ENCODE peak calls at places on chromosomes 7 and 10, in seven cellular contexts. Q, X, L, M, F, J and C are unnamed samples.

GRCh38 chr10:74799840-74800239 is 26.6 kb upstream of the KAT6B start:
- DNase-seq in M (no peak), F (peak; percentile 94), X (no peak), J (peak; percentile 57), Q (peak; percentile 81), L (no peak), C (no peak)

GRCh38 chr10:15472008-15472407 is 100.9 kb upstream of the FAM171A1 start:
- DNase-seq in L (no peak), J (no peak), F (no peak), M (no peak), Q (no peak), X (no peak), C (no peak)

GRCh38 chr7:99244942-99245341 is 27.7 kb upstream of the MYH16 start:
- DNase-seq in Q (peak; percentile 62), L (no peak), J (no peak), F (peak; percentile 31), M (no peak), X (no peak), C (no peak)

GRCh38 chr10:43026039-43026973 is 50.6 kb upstream of the RET start:
- DNase-seq in L (no peak), F (no peak), J (no peak), Q (peak; percentile 4), X (peak; percentile 34), M (peak; percentile 81), C (no peak)

GRCh38 chr7:69825031-69825681 is 226.9 kb downstream of the AUTS2 start:
- DNase-seq in F (no peak), M (no peak), Q (no peak), L (no peak), J (no peak), X (no peak), C (no peak)

GRCh38 chr10:48419714-48420113 is 113.2 kb downstream of the MAPK8 start:
- DNase-seq in L (no peak), J (no peak), X (no peak), Q (no peak), F (no peak), M (no peak), C (no peak)

GRCh38 chr10:125982256-125982948 is 86.0 kb downstream of the FANK1 start:
- DNase-seq in F (peak; percentile 83), L (peak; percentile 71), Q (peak; percentile 54), X (no peak), M (peak; percentile 88), J (peak; percentile 9), C (no peak)

GRCh38 chr10:61600389-61600788 is 62.3 kb upstream of the CABCOCO1 start:
- DNase-seq in M (no peak), J (no peak), F (no peak), Q (no peak), X (no peak), L (no peak), C (no peak)

GRCh38 chr10:110561292-110561691 is 6.2 kb upstream of the SMC3 start:
- DNase-seq in Q (no peak), X (no peak), L (no peak), F (no peak), M (no peak), J (no peak), C (no peak)

GRCh38 chr7:35285799-35286198 is 31.9 kb upstream of the TBX20 start:
- DNase-seq in F (no peak), M (no peak), L (no peak), X (no peak), J (no peak), Q (no peak), C (no peak)

GRCh38 chr7:73622909-73623797 is 1.2 kb downstream of the MLXIPL start:
- DNase-seq in X (peak; percentile 84), F (no peak), L (peak; percentile 57), Q (no peak), M (peak; percentile 96), J (peak; percentile 21), C (peak; percentile 54)

GRCh38 chr10:24917979-24918378 is 34.4 kb downstream of the PRTFDC1 start:
- DNase-seq in M (no peak), L (no peak), X (no peak), F (no peak), Q (no peak), J (no peak), C (no peak)

GRCh38 chr10:74231375-74231774 is 80.4 kb downstream of the ADK start:
- DNase-seq in L (no peak), M (no peak), F (peak; percentile 37), J (no peak), Q (peak; percentile 46), X (no peak), C (no peak)

GRCh38 chr7:105224884-105225651 is 163.7 kb downstream of the SRPK2 start:
- DNase-seq in X (no peak), L (peak; percentile 20), Q (peak; percentile 92), M (no peak), F (peak; percentile 94), J (peak; percentile 13), C (no peak)

GRCh38 chr7:151711906-151712771 is 164.8 kb downstream of the PRKAG2 start:
- DNase-seq in Q (no peak), X (peak; percentile 76), F (no peak), J (no peak), L (no peak), M (no peak), C (no peak)

GRCh38 chr10:94361161-94361794 is 1.5 kb downstream of the NOC3L start:
- DNase-seq in L (no peak), J (peak; percentile 12), Q (no peak), X (peak; percentile 54), F (no peak), M (no peak), C (no peak)

GRCh38 chr7:44279286-44279685 is 46.1 kb downstream of the CAMK2B start:
- DNase-seq in J (no peak), M (no peak), L (no peak), F (no peak), X (peak; percentile 9), Q (no peak), C (peak; percentile 11)

GRCh38 chr7:51242881-51243518 is 73.6 kb downstream of the COBL start:
- DNase-seq in F (no peak), L (no peak), X (no peak), M (no peak), Q (no peak), J (peak; percentile 13), C (no peak)

GRCh38 chr7:91657386-91658120 is 222.9 kb downstream of the MTERF1 start:
- DNase-seq in X (no peak), J (no peak), M (peak; percentile 36), F (peak; percentile 59), Q (peak; percentile 68), L (no peak), C (no peak)

GRCh38 chr7:39567294-39567693 is 1.1 kb downstream of the YAE1 start:
- DNase-seq in F (no peak), X (no peak), M (no peak), L (no peak), J (no peak), Q (no peak), C (no peak)

GRCh38 chr10:69349542-69349888 is 67.2 kb downstream of the TACR2 start:
- DNase-seq in M (no peak), L (no peak), F (no peak), J (no peak), X (no peak), Q (no peak), C (no peak)

GRCh38 chr7:7639847-7640220 is 718 bp upstream of the UMAD1 start:
- DNase-seq in Q (peak; percentile 2), L (peak; percentile 46), J (peak; percentile 71), F (no peak), X (no peak), M (no peak), C (no peak)

GRCh38 chr7:38411404-38411803 is 138.0 kb upstream of the TARP start:
- DNase-seq in L (peak; percentile 14), M (peak; percentile 83), J (peak; percentile 17), Q (no peak), F (no peak), X (no peak), C (no peak)

GRCh38 chr7:2248984-2249694 is 7.1 kb downstream of the NUDT1 start:
- DNase-seq in Q (peak; percentile 96), M (peak; percentile 52), J (peak; percentile 33), F (peak; percentile 98), X (peak; percentile 85), L (peak; percentile 41), C (peak; percentile 39)

GRCh38 chr10:9733764-9734163 is 1283.9 kb upstream of the CELF2 start:
- DNase-seq in Q (no peak), L (no peak), X (no peak), F (no peak), M (no peak), J (no peak), C (no peak)

GRCh38 chr10:71816931-71817631 is 34.0 kb downstream of the PSAP start:
- DNase-seq in L (no peak), M (no peak), X (peak; percentile 60), F (no peak), J (no peak), Q (no peak), C (no peak)

GRCh38 chr7:50207682-50208255 is 96.7 kb upstream of the IKZF1 start:
- DNase-seq in X (peak; percentile 81), L (no peak), Q (no peak), M (no peak), F (no peak), J (no peak), C (no peak)

GRCh38 chr7:99780588-99780987 is 3.4 kb downstream of the CYP3A4 start:
- DNase-seq in M (no peak), L (no peak), X (no peak), J (no peak), Q (no peak), F (no peak), C (no peak)

GRCh38 chr7:84900215-84900614 is 286.6 kb downstream of the SEMA3D start:
- DNase-seq in X (no peak), F (no peak), Q (no peak), J (no peak), L (no peak), M (no peak), C (no peak)

GRCh38 chr10:57973451-57973850 is 294.2 kb downstream of the IPMK start:
- DNase-seq in L (no peak), Q (peak; percentile 61), J (no peak), X (no peak), M (no peak), F (peak; percentile 52), C (no peak)

GRCh38 chr10:93058139-93058538 is 2.5 kb upstream of the CYP26C1 start:
- DNase-seq in X (no peak), J (no peak), M (no peak), L (no peak), F (no peak), Q (no peak), C (no peak)

GRCh38 chr7:150903627-150904026 is 51.3 kb downstream of the AOC1 start:
- DNase-seq in X (peak; percentile 88), L (no peak), F (peak; percentile 58), Q (peak; percentile 38), M (no peak), J (peak; percentile 45), C (peak; percentile 87)

GRCh38 chr10:84477370-84477769 is 149.0 kb downstream of the CCSER2 start:
- DNase-seq in F (no peak), J (no peak), M (no peak), Q (no peak), X (no peak), L (no peak), C (no peak)